ENCODE peak calls at places on chromosomes 12 and 14, in seven cellular contexts. C is mammary epithelial cell; D is OCI-LY7; G is colonic mucosa; I is CD8-positive, alpha-beta T cell; O is CD4-positive, CD25-positive, alpha-beta regulatory T cell; U is stomach. H is an unnamed sample. For H3K4me1, the result is how much of the 10 kb centered on the place peaks cover.

GRCh38 chr14:73753043-73753886 is 39.1 kb upstream of the PNMA1 start:
- DNase-seq in G (peak), I (no peak), C (no peak), O (peak), U (peak), D (peak), H (peak)

GRCh38 chr12:27828196-27828595 is 48.2 kb upstream of the MANSC4 start:
- DNase-seq in D (no peak), O (no peak), G (no peak), C (peak), I (no peak), U (no peak), H (no peak)

GRCh38 chr12:20443792-20444191 is 75.5 kb downstream of the PDE3A start:
- DNase-seq in G (no peak), U (no peak), O (no peak), I (no peak), D (no peak), C (no peak), H (no peak)

GRCh38 chr14:21203470-21204166 is 47.8 kb upstream of the OR5AU1 start:
- DNase-seq in C (no peak), I (no peak), U (no peak), D (no peak), G (no peak), O (no peak), H (no peak)

GRCh38 chr14:84144166-84144565 is 1385.8 kb upstream of the FLRT2 start:
- DNase-seq in O (no peak), G (no peak), U (no peak), I (no peak), D (no peak), C (no peak), H (no peak)

GRCh38 chr12:19957578-19957977 is 410.8 kb upstream of the PDE3A start:
- DNase-seq in D (no peak), O (no peak), U (no peak), G (no peak), I (no peak), C (no peak), H (no peak)

GRCh38 chr12:53719649-53720048 is 7.6 kb downstream of the CALCOCO1 start:
- DNase-seq in D (no peak), C (peak), I (no peak), G (no peak), U (no peak), O (no peak), H (no peak)

GRCh38 chr14:60051690-60052324 is 39.9 kb upstream of the PCNX4 start:
- DNase-seq in U (no peak), I (no peak), C (no peak), O (no peak), D (no peak), G (no peak), H (peak)

GRCh38 chr12:116525418-116526001 is 33.7 kb upstream of the MAP1LC3B2 start:
- DNase-seq in I (no peak), U (peak), D (no peak), C (peak), O (no peak), G (peak), H (no peak)

GRCh38 chr14:67566908-67567307 is 33.2 kb downstream of the PIGH start:
- DNase-seq in I (no peak), D (no peak), G (no peak), O (no peak), U (no peak), C (no peak), H (no peak)

GRCh38 chr14:103501041-103501870 is 21.4 kb downstream of the CKB start:
- DNase-seq in O (no peak), G (no peak), C (no peak), I (no peak), D (no peak), U (no peak), H (no peak)

GRCh38 chr12:119410396-119410795 is 75.9 kb downstream of the CCDC60 start:
- DNase-seq in U (no peak), O (no peak), C (no peak), D (no peak), G (no peak), I (no peak), H (no peak)

GRCh38 chr12:123390415-123391093 is 6.6 kb downstream of the KMT5A start:
- DNase-seq in D (no peak), C (no peak), I (no peak), O (no peak), U (no peak), G (no peak), H (no peak)

GRCh38 chr12:52822771-52823510 is 9.0 kb upstream of the KRT4 start:
- DNase-seq in O (no peak), C (no peak), D (no peak), G (no peak), I (no peak), U (no peak), H (no peak)

GRCh38 chr14:88426271-88426670 is 40.8 kb downstream of the SPATA7 start:
- DNase-seq in I (no peak), G (no peak), D (no peak), O (no peak), C (no peak), U (no peak), H (no peak)

GRCh38 chr12:79662046-79662811 is 28.5 kb downstream of the PAWR start:
- DNase-seq in G (no peak), O (no peak), C (no peak), U (no peak), I (no peak), D (no peak), H (no peak)

GRCh38 chr14:75982724-75983358 is 1.0 kb upstream of the TGFB3 start:
- DNase-seq in U (no peak), C (peak), O (no peak), D (no peak), G (peak), I (no peak), H (no peak)

GRCh38 chr14:101359221-101360044 is 201.9 kb upstream of the DIO3 start:
- DNase-seq in D (peak), G (peak), C (no peak), I (no peak), U (no peak), O (no peak), H (no peak)

GRCh38 chr12:45730842-45731336 is 1.4 kb downstream of the ARID2 start:
- DNase-seq in O (peak), G (peak), D (peak), C (peak), U (no peak), I (no peak), H (peak)

GRCh38 chr12:89872922-89873630 is 164.4 kb upstream of the ATP2B1 start:
- DNase-seq in O (no peak), C (no peak), G (no peak), I (no peak), U (no peak), D (no peak), H (no peak)

GRCh38 chr14:46574236-46574970 is 77.2 kb downstream of the RPL10L start:
- DNase-seq in O (no peak), I (no peak), U (no peak), D (no peak), C (peak), G (no peak), H (no peak)

GRCh38 chr12:3962661-3963483 is 89.7 kb upstream of the PARP11 start:
- DNase-seq in U (no peak), I (peak), O (peak), C (no peak), G (no peak), D (no peak), H (peak)

GRCh38 chr12:122998316-122998715 is 17.8 kb downstream of the ARL6IP4 start:
- DNase-seq in I (no peak), G (no peak), C (no peak), U (no peak), O (no peak), D (no peak), H (no peak)

GRCh38 chr12:2258035-2258434 is 205.2 kb downstream of the CACNA1C start:
- DNase-seq in G (no peak), C (no peak), D (no peak), O (no peak), I (no peak), U (no peak), H (no peak)
- H3K4me1 ChIP-seq in G (under half), C (under half), D (under half), O (under half), I (under half), U (under half), H (under half)

DNA sequence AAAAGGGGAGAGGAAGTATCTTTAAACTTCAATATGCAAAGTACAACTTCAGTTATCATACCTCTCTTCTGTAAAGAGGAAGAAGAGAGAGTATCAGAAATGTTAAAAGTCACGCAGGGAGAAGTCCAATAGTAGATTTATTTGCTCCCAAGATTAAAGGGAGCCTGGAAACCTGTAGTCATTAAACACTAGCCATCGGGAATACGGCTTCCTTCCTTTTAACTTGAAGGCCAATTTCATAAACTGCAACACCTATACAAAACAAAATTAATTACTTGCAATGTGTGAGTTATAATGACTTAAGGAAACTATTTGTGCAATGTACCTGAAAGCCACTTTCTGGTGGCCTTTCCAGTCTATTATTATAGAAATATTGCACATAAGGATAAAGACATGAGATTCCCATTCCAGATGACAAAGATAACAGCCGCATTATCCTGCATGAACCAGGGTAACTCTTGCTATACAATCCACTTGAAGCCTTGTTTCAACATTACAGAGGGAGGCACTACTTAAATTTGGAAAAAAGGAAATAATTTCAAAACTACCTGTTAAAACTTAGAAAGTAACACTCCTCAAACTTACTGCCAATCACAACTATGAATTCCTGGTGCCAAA is 4.6 kb downstream of the BTG1 start:
- DNase-seq in U (no peak), C (no peak), I (no peak), O (no peak), G (no peak), D (no peak), H (no peak)
- H3K4me1 ChIP-seq in U (under half), C (under half), I (under half), O (under half), G (under half), D (under half), H (under half)

DNA sequence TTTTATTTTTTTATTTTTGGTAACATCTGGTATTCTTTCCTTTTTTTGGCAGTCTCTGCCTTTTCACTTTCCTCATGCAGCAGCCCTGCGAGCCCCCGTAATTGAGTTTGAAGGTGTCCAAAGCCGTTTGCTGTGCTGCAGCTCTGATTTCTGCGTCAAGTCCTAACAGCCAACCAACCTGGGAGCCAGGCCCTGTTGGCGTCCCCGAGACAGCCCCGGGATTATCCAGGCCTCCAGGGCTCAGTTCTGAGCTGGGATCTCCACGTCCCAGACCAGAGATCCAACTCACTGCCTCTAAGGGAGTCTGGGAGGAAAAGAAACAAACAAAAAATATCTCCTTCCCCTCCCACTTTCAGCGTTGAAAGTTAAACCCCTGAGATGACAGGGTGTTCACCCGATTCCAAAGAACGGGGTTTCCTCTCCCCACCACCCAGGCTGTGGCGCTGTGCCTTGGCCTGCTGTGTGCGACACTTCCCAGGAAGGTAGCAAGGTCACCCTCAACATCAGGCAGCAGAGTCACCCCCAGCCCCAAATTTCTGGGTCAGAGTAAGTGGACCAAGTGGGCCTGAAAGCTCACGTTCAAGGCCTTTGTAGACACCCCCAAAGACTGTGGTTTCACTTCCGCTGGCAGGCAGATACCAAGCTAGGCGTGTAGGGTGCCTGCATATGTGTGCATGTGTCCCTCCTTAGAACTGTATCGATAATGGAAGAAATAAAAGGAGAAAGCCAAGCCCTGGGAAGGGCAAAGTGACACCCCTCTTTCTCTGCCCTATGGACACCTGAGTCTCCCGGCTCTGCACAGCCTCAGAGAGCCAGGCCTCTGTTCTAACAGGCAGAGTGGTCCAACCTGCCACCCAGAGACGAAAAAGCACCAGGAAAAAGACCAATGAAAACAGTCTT is 11.1 kb downstream of the BCL11B start:
- DNase-seq in O (peak), G (no peak), C (no peak), U (no peak), D (peak), I (no peak), H (peak)
- H3K4me1 ChIP-seq in O (half or more), G (under half), C (under half), U (under half), D (under half), I (half or more), H (half or more)

GRCh38 chr12:57472391-57472790 is 7.3 kb downstream of the ARHGAP9 start:
- DNase-seq in G (no peak), I (no peak), O (no peak), D (no peak), U (no peak), C (no peak), H (no peak)
- H3K4me1 ChIP-seq in G (under half), I (under half), O (half or more), D (under half), U (under half), C (under half), H (under half)

DNA sequence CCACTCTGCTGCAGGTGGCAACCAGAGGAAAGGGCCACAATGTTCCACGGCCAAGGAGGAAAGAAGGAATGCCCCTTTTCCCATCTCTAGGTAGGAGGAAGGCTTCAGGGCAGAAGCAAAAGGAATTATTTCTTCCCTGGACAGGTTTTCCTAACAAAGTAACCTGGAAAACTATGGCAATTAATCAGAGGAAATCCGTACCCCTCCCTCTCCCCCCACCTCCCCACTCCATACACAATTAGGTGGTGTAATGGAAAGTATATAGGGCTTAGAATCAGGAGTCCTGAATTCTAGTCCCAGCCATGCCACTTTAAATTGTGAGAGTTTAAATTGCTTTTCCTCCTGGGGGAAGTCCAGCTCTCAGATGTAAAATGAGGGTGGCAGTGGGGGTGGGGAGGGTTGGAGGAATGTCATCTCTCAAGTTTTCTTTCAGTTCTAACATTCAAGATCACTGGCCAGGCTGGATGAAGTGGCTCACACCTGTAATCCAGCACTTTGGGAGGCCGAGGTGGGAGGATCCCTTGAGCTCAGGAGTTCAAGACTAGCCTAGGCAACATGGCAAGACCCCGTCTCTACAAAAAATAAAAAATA is 1.7 kb downstream of the DHH start:
- DNase-seq in O (no peak), U (no peak), G (no peak), I (no peak), C (no peak), D (no peak), H (no peak)
- H3K4me1 ChIP-seq in O (half or more), U (under half), G (under half), I (half or more), C (under half), D (under half), H (half or more)

GRCh38 chr12:9729082-9729481 is 3.8 kb downstream of the CLECL1 start:
- DNase-seq in D (peak), O (no peak), I (no peak), G (no peak), C (no peak), U (no peak), H (no peak)

GRCh38 chr12:9730011-9730410 is 2.9 kb downstream of the CLECL1 start:
- DNase-seq in U (no peak), I (no peak), C (no peak), D (peak), O (no peak), G (no peak), H (no peak)

GRCh38 chr12:9725471-9725870 is 7.4 kb downstream of the CLECL1 start:
- DNase-seq in G (no peak), C (peak), D (no peak), U (no peak), O (no peak), I (no peak), H (no peak)

GRCh38 chr12:9730591-9730990 is 2.3 kb downstream of the CLECL1 start:
- DNase-seq in I (no peak), U (no peak), C (no peak), G (no peak), O (no peak), D (peak), H (no peak)

DNA sequence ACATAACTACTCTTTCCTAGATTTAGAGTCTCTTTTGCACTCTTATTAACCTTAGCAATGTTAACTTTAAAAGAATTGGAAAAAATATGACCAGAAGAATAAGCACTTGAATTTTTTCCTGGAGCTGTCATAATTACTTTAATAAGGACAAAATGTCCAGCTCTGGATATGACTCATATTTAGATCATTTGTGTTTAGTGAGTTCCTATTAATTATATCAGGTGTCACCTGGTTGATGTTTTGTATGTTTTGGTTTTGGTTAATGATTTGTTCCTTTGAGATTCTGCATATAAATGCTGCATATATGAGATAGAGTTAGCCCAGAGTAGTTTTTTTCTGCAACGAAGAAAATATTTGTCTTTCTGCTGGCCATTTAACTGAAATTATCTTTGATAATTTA is 5.1 kb downstream of the CLECL1 start:
- DNase-seq in O (no peak), U (no peak), D (no peak), I (no peak), C (no peak), G (no peak), H (no peak)
- H3K4me1 ChIP-seq in O (under half), U (under half), D (half or more), I (under half), C (under half), G (under half), H (under half)

GRCh38 chr14:81033841-81034240 is 78.4 kb downstream of the TSHR start:
- DNase-seq in C (no peak), D (peak), O (no peak), U (no peak), G (no peak), I (no peak), H (no peak)

GRCh38 chr14:81031488-81031887 is 76.1 kb downstream of the TSHR start:
- DNase-seq in O (no peak), I (no peak), C (no peak), U (peak), D (no peak), G (no peak), H (no peak)
- H3K4me1 ChIP-seq in O (under half), I (under half), C (under half), U (under half), D (under half), G (under half), H (under half)

GRCh38 chr12:14954269-14954668 is 7.1 kb downstream of the ARHGDIB start:
- DNase-seq in C (no peak), D (peak), G (no peak), I (no peak), O (no peak), U (no peak), H (no peak)
- H3K4me1 ChIP-seq in C (under half), D (half or more), G (under half), I (half or more), O (half or more), U (under half), H (half or more)

GRCh38 chr12:110373025-110373876 is 30.3 kb downstream of the ANAPC7 start:
- DNase-seq in D (peak), G (no peak), O (no peak), U (no peak), I (no peak), C (no peak), H (no peak)

GRCh38 chr12:110369992-110370391 is 33.5 kb downstream of the ANAPC7 start:
- DNase-seq in U (no peak), D (no peak), O (no peak), C (no peak), G (no peak), I (no peak), H (no peak)

GRCh38 chr12:110372056-110372425 is 31.5 kb downstream of the ANAPC7 start:
- DNase-seq in G (no peak), C (no peak), D (no peak), U (no peak), I (no peak), O (no peak), H (no peak)

GRCh38 chr12:110371408-110372055 is 32.0 kb downstream of the ANAPC7 start:
- DNase-seq in I (no peak), C (peak), O (no peak), U (no peak), G (no peak), D (peak), H (no peak)

GRCh38 chr12:110370732-110371141 is 32.8 kb downstream of the ANAPC7 start:
- DNase-seq in U (no peak), I (no peak), D (peak), O (no peak), G (no peak), C (peak), H (no peak)
- H3K4me1 ChIP-seq in U (under half), I (under half), D (half or more), O (under half), G (under half), C (under half), H (under half)

H was measured in CD4-positive, alpha-beta memory T cell.